ENCODE peak calls at places on chromosomes 6 and 20, in five cellular contexts. One of them, this sample, is unnamed.

GRCh38 chr6:72724545-72724944 is 102.7 kb downstream of the KCNQ5 start:
- DNase-seq in GM23248: peak
- DNase-seq in body of pancreas: no peak
- DNase-seq in hepatocyte: no peak
- DNase-seq in AG04450: no peak
- DNase-seq in this sample: no peak

GRCh38 chr20:23267909-23268308 is 82.7 kb upstream of the NXT1 start:
- DNase-seq in hepatocyte: no peak
- DNase-seq in body of pancreas: no peak
- DNase-seq in GM23248: no peak
- DNase-seq in AG04450: no peak
- DNase-seq in this sample: no peak

GRCh38 chr20:2794866-2795447 is 5.5 kb downstream of the CPXM1 start:
- DNase-seq in GM23248: no peak
- DNase-seq in hepatocyte: no peak
- DNase-seq in body of pancreas: no peak
- DNase-seq in AG04450: no peak
- DNase-seq in this sample: no peak

GRCh38 chr20:2101935-2102584 is 433 bp downstream of the STK35 start:
- DNase-seq in AG04450: peak
- DNase-seq in hepatocyte: peak
- DNase-seq in body of pancreas: peak
- DNase-seq in GM23248: peak
- DNase-seq in this sample: peak

GRCh38 chr6:116536216-116536621 is 9.3 kb downstream of the TRAPPC3L start:
- DNase-seq in hepatocyte: peak
- DNase-seq in body of pancreas: peak
- DNase-seq in AG04450: no peak
- DNase-seq in GM23248: peak
- DNase-seq in this sample: peak

GRCh38 chr6:160967833-160968232 is 23.7 kb upstream of the MAP3K4 start:
- DNase-seq in body of pancreas: no peak
- DNase-seq in hepatocyte: no peak
- DNase-seq in GM23248: peak
- DNase-seq in AG04450: no peak
- DNase-seq in this sample: no peak

GRCh38 chr6:85479221-85479620 is 29.3 kb downstream of the NT5E start:
- DNase-seq in AG04450: no peak
- DNase-seq in body of pancreas: no peak
- DNase-seq in hepatocyte: no peak
- DNase-seq in GM23248: peak
- DNase-seq in this sample: no peak

GRCh38 chr6:97437087-97437486 is 154.1 kb upstream of the MMS22L start:
- DNase-seq in body of pancreas: no peak
- DNase-seq in GM23248: peak
- DNase-seq in hepatocyte: peak
- DNase-seq in AG04450: no peak
- DNase-seq in this sample: no peak

GRCh38 chr20:44109951-44110361 is 77.0 kb downstream of the JPH2 start:
- DNase-seq in GM23248: no peak
- DNase-seq in hepatocyte: no peak
- DNase-seq in AG04450: no peak
- DNase-seq in body of pancreas: no peak
- DNase-seq in this sample: no peak

GRCh38 chr6:105193647-105194046 is 13.8 kb upstream of the POPDC3 start:
- DNase-seq in AG04450: no peak
- DNase-seq in body of pancreas: no peak
- DNase-seq in hepatocyte: no peak
- DNase-seq in GM23248: peak
- DNase-seq in this sample: no peak

GRCh38 chr6:27168586-27169443 is 78.7 kb upstream of the PRSS16 start:
- DNase-seq in body of pancreas: no peak
- DNase-seq in hepatocyte: no peak
- DNase-seq in AG04450: peak
- DNase-seq in GM23248: peak
- DNase-seq in this sample: no peak

GRCh38 chr6:167658106-167658505 is 168.6 kb upstream of the AFDN start:
- DNase-seq in hepatocyte: no peak
- DNase-seq in GM23248: no peak
- DNase-seq in body of pancreas: no peak
- DNase-seq in AG04450: no peak
- DNase-seq in this sample: no peak

GRCh38 chr6:141809901-141810300 is 322.8 kb upstream of the GJE1 start:
- DNase-seq in hepatocyte: no peak
- DNase-seq in body of pancreas: no peak
- DNase-seq in AG04450: no peak
- DNase-seq in GM23248: peak
- DNase-seq in this sample: no peak

GRCh38 chr6:90583179-90583578 is 3.7 kb downstream of the MAP3K7 start:
- DNase-seq in body of pancreas: no peak
- DNase-seq in AG04450: no peak
- DNase-seq in GM23248: peak
- DNase-seq in hepatocyte: no peak
- DNase-seq in this sample: no peak

DNA sequence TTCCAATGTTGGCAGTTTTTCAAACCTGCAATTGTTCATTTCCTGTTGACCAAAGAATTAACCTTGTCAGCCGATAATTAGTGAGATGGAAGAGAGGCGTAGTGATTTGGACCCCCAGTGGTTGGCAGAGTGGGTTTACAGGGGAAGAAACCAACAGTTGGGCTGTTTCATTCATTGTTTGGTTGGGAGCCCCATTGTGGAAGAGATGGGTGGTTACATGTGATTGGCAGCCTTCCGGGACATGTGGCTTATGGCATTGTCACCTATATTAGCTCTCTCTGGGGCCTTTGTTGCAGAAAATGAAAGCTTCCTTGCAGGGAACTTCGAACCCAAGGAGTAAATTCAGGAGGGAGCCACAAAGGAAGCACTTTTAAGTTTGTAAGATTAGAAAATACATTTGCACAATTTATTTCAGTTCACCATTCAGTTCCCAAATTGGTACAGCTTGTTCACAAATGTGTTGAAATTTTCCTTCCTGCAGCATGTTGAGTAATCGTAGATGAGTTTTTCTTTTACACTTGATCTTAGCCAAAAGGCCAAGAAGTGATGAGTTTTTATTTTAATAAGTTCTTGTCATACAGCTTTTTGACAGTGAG is 50.3 kb upstream of the CDKAL1 start:
- DNase-seq in body of pancreas: no peak
- DNase-seq in GM23248: peak
- DNase-seq in hepatocyte: no peak
- DNase-seq in AG04450: no peak
- DNase-seq in this sample: no peak
- H3K27ac ChIP-seq in body of pancreas: peak
- H3K27ac ChIP-seq in GM23248: no peak
- H3K27ac ChIP-seq in hepatocyte: no peak
- H3K27ac ChIP-seq in AG04450: no peak
- H3K27ac ChIP-seq in this sample: no peak

DNA sequence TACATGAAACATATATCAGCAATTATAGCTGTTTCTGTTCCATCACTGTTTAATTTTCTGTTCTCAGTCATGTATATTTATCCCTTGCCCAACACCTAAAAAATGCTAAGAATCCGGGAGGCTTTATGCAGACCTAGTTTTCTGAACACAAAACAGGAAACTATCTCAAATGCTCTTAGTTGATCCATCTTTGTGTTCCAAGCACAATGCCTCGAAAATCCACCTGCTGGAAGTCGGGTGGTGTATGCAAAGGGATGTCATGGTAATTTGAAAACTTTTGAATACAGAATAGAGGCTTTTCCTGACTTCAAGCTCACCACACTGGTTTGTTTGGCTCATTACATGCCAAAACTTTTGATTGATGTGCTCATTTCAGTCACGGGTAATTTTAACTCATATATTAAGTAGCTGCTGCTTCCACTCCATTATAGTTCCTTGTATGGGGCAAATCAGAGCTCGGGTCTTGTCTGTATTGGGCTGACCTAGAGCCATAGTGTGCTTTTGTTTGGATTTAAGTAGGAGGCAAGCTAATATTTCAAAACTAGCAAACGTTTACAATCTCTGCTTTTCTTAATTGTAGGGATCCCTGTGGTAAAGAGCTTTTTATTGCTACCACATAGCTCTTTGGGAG is 646.5 kb upstream of the EPHA7 start:
- DNase-seq in AG04450: no peak
- DNase-seq in GM23248: no peak
- DNase-seq in body of pancreas: no peak
- DNase-seq in hepatocyte: no peak
- DNase-seq in this sample: no peak
- H3K27ac ChIP-seq in AG04450: no peak
- H3K27ac ChIP-seq in GM23248: no peak
- H3K27ac ChIP-seq in body of pancreas: no peak
- H3K27ac ChIP-seq in hepatocyte: no peak
- H3K27ac ChIP-seq in this sample: no peak

GRCh38 chr20:31608256-31608980 is 3.3 kb downstream of the ID1 start:
- DNase-seq in hepatocyte: peak
- DNase-seq in body of pancreas: peak
- DNase-seq in GM23248: peak
- DNase-seq in AG04450: no peak
- DNase-seq in this sample: no peak
- H3K27ac ChIP-seq in hepatocyte: peak
- H3K27ac ChIP-seq in body of pancreas: peak
- H3K27ac ChIP-seq in GM23248: peak
- H3K27ac ChIP-seq in AG04450: peak
- H3K27ac ChIP-seq in this sample: peak

DNA sequence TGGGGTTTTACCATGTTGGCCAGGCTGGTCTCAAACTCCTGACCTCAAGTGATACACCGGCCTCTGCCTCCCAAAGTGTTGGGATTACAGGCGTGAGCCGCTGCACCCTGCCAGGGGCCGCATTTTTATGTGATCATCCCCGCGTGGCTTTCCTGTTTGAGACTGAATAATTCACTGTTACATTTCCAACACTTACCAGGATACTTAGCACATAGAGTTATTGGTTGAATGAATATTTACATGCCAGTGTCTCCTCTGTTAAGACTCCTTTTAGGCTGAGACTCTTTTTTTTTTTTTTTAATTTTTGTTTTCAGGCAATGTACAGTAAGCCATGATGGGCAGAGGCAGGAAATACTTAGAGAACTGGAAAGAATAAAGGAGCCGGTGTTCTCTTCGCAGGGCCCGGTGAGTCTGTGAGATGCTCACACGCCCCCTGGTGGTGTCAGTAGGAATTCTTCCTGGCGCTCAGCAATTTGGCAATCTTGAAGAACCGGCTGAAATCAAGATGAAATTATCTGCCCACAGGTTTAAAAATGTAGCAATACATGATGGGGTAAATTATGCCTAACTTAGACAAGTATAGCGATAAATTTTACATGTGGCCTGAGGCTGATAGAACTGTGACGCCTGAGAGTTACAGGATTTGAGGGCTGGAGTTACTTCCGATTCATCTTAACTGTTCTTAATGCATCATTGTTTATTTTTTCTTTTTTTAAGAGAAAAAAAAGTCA is 7.6 kb upstream of the RNF114 start:
- DNase-seq in GM23248: peak
- DNase-seq in AG04450: peak
- DNase-seq in body of pancreas: peak
- DNase-seq in hepatocyte: peak
- DNase-seq in this sample: no peak
- H3K27ac ChIP-seq in GM23248: peak
- H3K27ac ChIP-seq in AG04450: peak
- H3K27ac ChIP-seq in body of pancreas: peak
- H3K27ac ChIP-seq in hepatocyte: peak
- H3K27ac ChIP-seq in this sample: peak

DNA sequence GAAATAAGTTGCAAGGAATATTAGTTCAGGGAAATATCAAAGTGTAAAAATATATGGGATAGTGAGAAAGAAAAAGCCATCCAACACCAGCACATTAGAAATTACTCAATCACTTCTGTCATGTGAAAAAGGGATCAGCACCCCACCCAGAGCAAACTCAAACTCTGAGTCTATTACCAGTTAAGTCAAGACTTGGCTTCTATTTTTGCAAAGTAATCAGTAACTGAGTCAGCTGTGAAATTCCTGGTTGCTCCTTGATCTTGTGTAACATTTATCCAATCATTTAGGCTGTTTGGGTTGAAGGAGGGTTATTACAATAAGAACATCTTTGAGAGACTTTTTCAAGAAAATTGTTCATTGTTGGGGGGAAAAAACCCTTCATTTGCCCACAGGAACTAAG is 51.2 kb downstream of the SLC22A23 start:
- DNase-seq in AG04450: no peak
- DNase-seq in hepatocyte: peak
- DNase-seq in GM23248: peak
- DNase-seq in body of pancreas: no peak
- DNase-seq in this sample: no peak
- H3K27ac ChIP-seq in AG04450: no peak
- H3K27ac ChIP-seq in hepatocyte: peak
- H3K27ac ChIP-seq in GM23248: peak
- H3K27ac ChIP-seq in body of pancreas: peak
- H3K27ac ChIP-seq in this sample: peak

GRCh38 chr20:50401587-50402343 is 108.4 kb upstream of the PTPN1 start:
- DNase-seq in GM23248: no peak
- DNase-seq in AG04450: no peak
- DNase-seq in body of pancreas: no peak
- DNase-seq in hepatocyte: no peak
- DNase-seq in this sample: no peak
- H3K27ac ChIP-seq in GM23248: no peak
- H3K27ac ChIP-seq in AG04450: no peak
- H3K27ac ChIP-seq in body of pancreas: no peak
- H3K27ac ChIP-seq in hepatocyte: no peak
- H3K27ac ChIP-seq in this sample: no peak